ENCODE peak calls at places on chromosomes 2 and 18, in eight cellular contexts. G is COLO829; L is CD8-positive, alpha-beta memory T cell; E is fibroblast of the conjunctiva; H is bronchial epithelial cell; X is stimulated activated CD4-positive, alpha-beta T cell treated with anti-CD3 and anti-CD28 coated beads, Interleukin-2, amount 100 ng/mL, for 48 hours; C is epithelial cell of esophagus; A is T-cell. U is an unnamed sample.

GRCh38 chr2:6408057-6408456 is 457.6 kb downstream of the CMPK2 start:
- DNase-seq in G (no peak), L (no peak), E (no peak), H (no peak), X (no peak), C (no peak), A (no peak), U (no peak)

GRCh38 chr2:179264238-179265081 is at the start of gene SESTD1:
- DNase-seq in G (no peak), L (peak), E (no peak), H (no peak), X (peak), C (peak), A (peak), U (peak)

GRCh38 chr2:16604236-16604635 is 61.4 kb downstream of the CYRIA start:
- DNase-seq in G (no peak), L (no peak), E (no peak), H (peak), X (no peak), C (peak), A (no peak), U (no peak)

GRCh38 chr2:30645745-30646119 is 161.5 kb downstream of the CAPN13 start:
- DNase-seq in G (no peak), L (no peak), E (no peak), H (no peak), X (no peak), C (no peak), A (no peak), U (no peak)

GRCh38 chr2:138223321-138223720 is 259.0 kb downstream of the HNMT start:
- DNase-seq in G (no peak), L (no peak), E (no peak), H (peak), X (no peak), C (peak), A (no peak), U (no peak)

GRCh38 chr2:71071681-71072398 is 3.4 kb downstream of the NAGK start:
- DNase-seq in G (no peak), L (peak), E (no peak), H (peak), X (peak), C (peak), A (peak), U (no peak)

GRCh38 chr2:128421861-128422311 is 103.2 kb upstream of the HS6ST1 start:
- DNase-seq in G (no peak), L (no peak), E (no peak), H (no peak), X (no peak), C (no peak), A (no peak), U (no peak)

GRCh38 chr2:54648256-54648655 is 75.2 kb upstream of the EML6 start:
- DNase-seq in G (no peak), L (no peak), E (no peak), H (no peak), X (no peak), C (no peak), A (no peak), U (no peak)

GRCh38 chr2:149826471-149827125 is 239.0 kb upstream of the MMADHC start:
- DNase-seq in G (peak), L (no peak), E (no peak), H (peak), X (no peak), C (peak), A (no peak), U (no peak)

GRCh38 chr2:20671036-20671735 is 4.2 kb downstream of the GDF7 start:
- DNase-seq in G (no peak), L (no peak), E (no peak), H (no peak), X (no peak), C (no peak), A (no peak), U (no peak)

GRCh38 chr2:55952415-55952814 is 28.8 kb upstream of the EFEMP1 start:
- DNase-seq in G (no peak), L (no peak), E (no peak), H (no peak), X (no peak), C (no peak), A (no peak), U (peak)

GRCh38 chr2:126837926-126838717 is 60.6 kb upstream of the TEX51 start:
- DNase-seq in G (no peak), L (no peak), E (no peak), H (no peak), X (no peak), C (no peak), A (no peak), U (no peak)

GRCh38 chr2:48129256-48129950 is 223.1 kb upstream of the FBXO11 start:
- DNase-seq in G (no peak), L (no peak), E (no peak), H (no peak), X (no peak), C (no peak), A (no peak), U (no peak)

GRCh38 chr2:33373986-33374385 is 102.5 kb upstream of the RASGRP3 start:
- DNase-seq in G (no peak), L (no peak), E (peak), H (peak), X (no peak), C (peak), A (no peak), U (no peak)

GRCh38 chr18:61993831-61994230 is 101.0 kb upstream of the RNF152 start:
- DNase-seq in G (no peak), L (no peak), E (no peak), H (peak), X (no peak), C (peak), A (no peak), U (no peak)

GRCh38 chr2:168424112-168424951 is 31.7 kb upstream of the CERS6 start:
- DNase-seq in G (no peak), L (no peak), E (peak), H (no peak), X (no peak), C (no peak), A (no peak), U (peak)

GRCh38 chr2:115542331-115542730 is 1099.9 kb downstream of the DPP10 start:
- DNase-seq in G (no peak), L (no peak), E (no peak), H (no peak), X (no peak), C (no peak), A (no peak), U (no peak)

GRCh38 chr2:233413046-233413445 is 58.8 kb downstream of the DGKD start:
- DNase-seq in G (no peak), L (no peak), E (no peak), H (peak), X (no peak), C (peak), A (no peak), U (no peak)

GRCh38 chr2:3612639-3613523 is 18.0 kb downstream of the COLEC11 start:
- DNase-seq in G (no peak), L (no peak), E (no peak), H (no peak), X (no peak), C (no peak), A (no peak), U (no peak)

GRCh38 chr2:11866358-11867335 is 120.2 kb downstream of the LPIN1 start:
- DNase-seq in G (no peak), L (no peak), E (no peak), H (no peak), X (peak), C (no peak), A (no peak), U (no peak)

GRCh38 chr2:212364586-212364985 is 174.0 kb downstream of the ERBB4 start:
- DNase-seq in G (no peak), L (no peak), E (no peak), H (no peak), X (no peak), C (no peak), A (no peak), U (no peak)

GRCh38 chr18:24514439-24514838 is 54.0 kb downstream of the HRH4 start:
- DNase-seq in G (peak), L (no peak), E (peak), H (peak), X (no peak), C (peak), A (no peak), U (no peak)

GRCh38 chr18:65786400-65786948 is 35.7 kb downstream of the CDH7 start:
- DNase-seq in G (no peak), L (no peak), E (no peak), H (no peak), X (no peak), C (no peak), A (no peak), U (no peak)

GRCh38 chr2:20633794-20634259 is 17.1 kb downstream of the HS1BP3 start:
- DNase-seq in G (no peak), L (no peak), E (no peak), H (peak), X (no peak), C (no peak), A (no peak), U (no peak)

GRCh38 chr2:200040251-200040650 is 84.9 kb downstream of the MAIP1 start:
- DNase-seq in G (no peak), L (no peak), E (no peak), H (no peak), X (no peak), C (no peak), A (no peak), U (no peak)

GRCh38 chr2:216694201-216694825 is 1.0 kb downstream of the IGFBP5 start:
- DNase-seq in G (no peak), L (peak), E (no peak), H (peak), X (no peak), C (peak), A (no peak), U (peak)

GRCh38 chr2:3617198-3617890 is 22.4 kb downstream of the COLEC11 start:
- DNase-seq in G (no peak), L (no peak), E (no peak), H (no peak), X (no peak), C (no peak), A (no peak), U (no peak)

GRCh38 chr2:218892693-218893348 is 12.2 kb downstream of the WNT10A start:
- DNase-seq in G (peak), L (peak), E (no peak), H (peak), X (peak), C (peak), A (peak), U (peak)

GRCh38 chr2:171824086-171824485 is 70.0 kb downstream of the SLC25A12 start:
- DNase-seq in G (no peak), L (no peak), E (no peak), H (no peak), X (no peak), C (peak), A (no peak), U (no peak)

GRCh38 chr2:206263959-206264603 is 10.4 kb upstream of the ZDBF2 start:
- DNase-seq in G (no peak), L (no peak), E (no peak), H (no peak), X (no peak), C (no peak), A (no peak), U (no peak)

GRCh38 chr2:197377670-197378069 is 57.2 kb downstream of the SF3B1 start:
- DNase-seq in G (no peak), L (no peak), E (no peak), H (no peak), X (no peak), C (no peak), A (no peak), U (no peak)

GRCh38 chr2:178718988-178719387 is 88.2 kb downstream of the TTN start:
- DNase-seq in G (no peak), L (no peak), E (no peak), H (no peak), X (no peak), C (no peak), A (no peak), U (no peak)

GRCh38 chr2:24189551-24189950 is 14.7 kb downstream of the FAM228A start:
- DNase-seq in G (no peak), L (no peak), E (no peak), H (no peak), X (no peak), C (no peak), A (no peak), U (peak)